ENCODE peak calls at places on chromosomes 6 and 20, in seven cellular contexts. R is left lung, J is GM23338, N is GM13977, K is endothelial cell of umbilical vein, Z is heart left ventricle, S is uterus. M is an unnamed sample.

GRCh38 chr20:48791666-48792071 is 36.1 kb downstream of the PREX1 start:
- DNase-seq in R (no peak), J (no peak), N (no peak), K (peak), Z (no peak), S (no peak), M (no peak)

GRCh38 chr6:33895296-33895695 is 91.5 kb upstream of the MLN start:
- DNase-seq in R (no peak), J (no peak), N (no peak), K (no peak), Z (no peak), S (no peak), M (peak)

GRCh38 chr6:135014353-135014832 is 40.2 kb downstream of the HBS1L start:
- DNase-seq in R (no peak), J (no peak), N (peak), K (no peak), Z (no peak), S (no peak), M (peak)

GRCh38 chr20:23361108-23361650 is 803 bp upstream of the GZF1 start:
- DNase-seq in R (no peak), J (peak), N (no peak), K (no peak), Z (no peak), S (peak), M (no peak)

GRCh38 chr6:134908906-134909516 is 40.9 kb downstream of the ALDH8A1 start:
- DNase-seq in R (no peak), J (no peak), N (no peak), K (peak), Z (peak), S (peak), M (peak)

GRCh38 chr6:15061176-15061575 is 184.7 kb upstream of the JARID2 start:
- DNase-seq in R (no peak), J (peak), N (no peak), K (no peak), Z (no peak), S (no peak), M (no peak)

GRCh38 chr6:35911871-35912653 is 8.8 kb downstream of the SRPK1 start:
- DNase-seq in R (no peak), J (no peak), N (no peak), K (no peak), Z (no peak), S (no peak), M (no peak)

GRCh38 chr6:45438849-45439406 is 61.2 kb upstream of the SUPT3H start:
- DNase-seq in R (no peak), J (no peak), N (no peak), K (peak), Z (no peak), S (no peak), M (no peak)

GRCh38 chr6:159451051-159451450 is 242.0 kb downstream of the SOD2 start:
- DNase-seq in R (no peak), J (no peak), N (no peak), K (no peak), Z (no peak), S (no peak), M (no peak)

GRCh38 chr6:140867336-140867735 is 1265.4 kb upstream of the GJE1 start:
- DNase-seq in R (no peak), J (no peak), N (no peak), K (no peak), Z (no peak), S (no peak), M (no peak)

GRCh38 chr20:20462185-20462584 is 94.3 kb downstream of the INSM1 start:
- DNase-seq in R (no peak), J (peak), N (no peak), K (no peak), Z (no peak), S (no peak), M (no peak)

GRCh38 chr6:101395345-101395744 is 1.8 kb downstream of the GRIK2 start:
- DNase-seq in R (no peak), J (no peak), N (no peak), K (no peak), Z (no peak), S (no peak), M (no peak)

GRCh38 chr20:50271674-50272412 is 81.2 kb downstream of the CEBPB start:
- DNase-seq in R (peak), J (no peak), N (no peak), K (no peak), Z (peak), S (no peak), M (no peak)

GRCh38 chr6:7311171-7311570 is 1.8 kb downstream of the SSR1 start:
- DNase-seq in R (no peak), J (no peak), N (no peak), K (no peak), Z (no peak), S (no peak), M (no peak)

GRCh38 chr6:16985484-16986284 is 116.2 kb upstream of the STMND1 start:
- DNase-seq in R (no peak), J (no peak), N (no peak), K (no peak), Z (no peak), S (peak), M (no peak)

GRCh38 chr6:33070909-33071308 is 2.5 kb downstream of the HLA-DPA1 start:
- DNase-seq in R (no peak), J (no peak), N (no peak), K (no peak), Z (no peak), S (no peak), M (no peak)

GRCh38 chr20:51500936-51501335 is 41.6 kb downstream of the NFATC2 start:
- DNase-seq in R (no peak), J (no peak), N (no peak), K (no peak), Z (no peak), S (no peak), M (peak)

GRCh38 chr6:98036344-98036743 is 753.3 kb upstream of the MMS22L start:
- DNase-seq in R (no peak), J (peak), N (no peak), K (no peak), Z (no peak), S (no peak), M (no peak)

GRCh38 chr20:63225082-63225454 is 9.1 kb upstream of the YTHDF1 start:
- DNase-seq in R (no peak), J (no peak), N (no peak), K (no peak), Z (no peak), S (no peak), M (no peak)

GRCh38 chr6:158803733-158804143 is 15.4 kb downstream of the EZR start:
- DNase-seq in R (no peak), J (peak), N (peak), K (peak), Z (no peak), S (no peak), M (peak)

GRCh38 chr20:54257090-54257816 is 49.4 kb downstream of the PFDN4 start:
- DNase-seq in R (no peak), J (no peak), N (no peak), K (no peak), Z (no peak), S (peak), M (no peak)

GRCh38 chr6:146805546-146806325 is 207.0 kb downstream of the ADGB start:
- DNase-seq in R (no peak), J (no peak), N (no peak), K (no peak), Z (no peak), S (no peak), M (no peak)

GRCh38 chr20:32333988-32334885 is 23.9 kb upstream of the ASXL1 start:
- DNase-seq in R (peak), J (no peak), N (no peak), K (peak), Z (peak), S (peak), M (peak)

GRCh38 chr6:161533266-161533665 is 259.4 kb upstream of the AGPAT4 start:
- DNase-seq in R (no peak), J (no peak), N (no peak), K (no peak), Z (no peak), S (no peak), M (no peak)

GRCh38 chr20:38961530-38962043 is 557 bp upstream of the DHX35 start:
- DNase-seq in R (no peak), J (peak), N (no peak), K (no peak), Z (no peak), S (no peak), M (peak)

GRCh38 chr6:13334953-13335352 is 6.6 kb upstream of the TBC1D7 start:
- DNase-seq in R (no peak), J (no peak), N (no peak), K (peak), Z (no peak), S (no peak), M (no peak)

GRCh38 chr20:23668477-23668951 is 20.3 kb downstream of the CST4 start:
- DNase-seq in R (no peak), J (peak), N (peak), K (peak), Z (no peak), S (peak), M (peak)

DNA sequence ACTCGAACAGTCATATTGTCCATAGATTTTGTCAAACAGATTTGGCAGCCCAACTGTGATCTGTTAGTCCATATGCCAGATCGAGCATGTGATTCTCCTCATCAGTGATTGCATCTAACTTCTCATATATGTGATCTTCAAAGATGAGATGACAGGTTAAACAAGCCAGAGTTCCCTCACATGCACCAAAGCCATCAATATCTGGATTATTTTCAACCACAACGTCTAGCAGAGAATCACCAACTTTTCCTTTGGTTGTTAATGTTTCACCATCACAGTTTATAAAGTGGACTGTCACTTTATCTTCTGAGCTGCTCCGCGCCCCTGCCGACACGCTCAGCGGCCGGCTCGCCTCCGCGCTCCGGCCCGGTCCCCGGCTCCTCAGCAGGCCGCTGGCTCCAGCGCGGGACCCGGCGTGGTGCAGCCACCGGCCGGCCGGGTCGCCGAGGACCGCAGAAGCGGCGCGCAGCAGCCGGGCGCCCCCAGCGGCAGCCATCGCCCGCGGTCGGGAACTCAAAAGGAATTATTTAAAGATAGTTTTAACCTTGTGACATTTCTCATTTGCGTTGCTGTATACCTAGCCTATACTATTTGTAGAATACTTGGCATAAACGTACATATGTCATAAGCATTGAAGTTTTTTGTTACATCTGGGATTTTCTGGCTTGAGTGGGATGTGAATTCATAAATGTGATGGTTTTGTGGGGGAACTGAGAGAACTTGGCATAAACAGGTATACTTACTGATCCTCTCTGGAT is 40.1 kb upstream of the DYNLRB1 start:
- DNase-seq in R (peak), J (peak), N (peak), K (peak), Z (peak), S (peak), M (peak)
- TF ChIP-seq CTCF in R (peak), J (peak), N (peak), K (peak), Z (peak), S (peak), M (peak)

DNA sequence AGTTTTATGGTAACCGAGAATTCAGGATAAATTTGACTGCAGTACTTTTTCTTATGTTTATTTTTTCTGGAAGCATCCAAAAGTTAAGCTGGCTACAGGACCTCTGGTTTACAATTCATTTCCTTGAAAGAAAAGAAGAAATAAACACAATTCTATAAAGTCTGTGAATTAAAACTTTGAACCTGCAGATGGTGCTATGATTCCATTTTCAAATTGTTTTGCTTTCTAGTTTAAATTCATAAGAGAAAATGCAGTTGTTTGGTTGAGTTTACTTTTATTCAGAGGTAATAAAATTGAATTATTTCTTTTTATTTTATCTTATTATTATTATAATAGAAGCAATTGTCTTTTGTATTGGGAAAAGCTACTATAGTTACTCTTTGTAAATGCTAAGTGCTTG is 1.8 kb upstream of the VIP start:
- DNase-seq in R (no peak), J (peak), N (peak), K (peak), Z (no peak), S (no peak), M (no peak)
- TF ChIP-seq CTCF in R (no peak), J (peak), N (peak), K (no peak), Z (no peak), S (no peak), M (peak)

DNA sequence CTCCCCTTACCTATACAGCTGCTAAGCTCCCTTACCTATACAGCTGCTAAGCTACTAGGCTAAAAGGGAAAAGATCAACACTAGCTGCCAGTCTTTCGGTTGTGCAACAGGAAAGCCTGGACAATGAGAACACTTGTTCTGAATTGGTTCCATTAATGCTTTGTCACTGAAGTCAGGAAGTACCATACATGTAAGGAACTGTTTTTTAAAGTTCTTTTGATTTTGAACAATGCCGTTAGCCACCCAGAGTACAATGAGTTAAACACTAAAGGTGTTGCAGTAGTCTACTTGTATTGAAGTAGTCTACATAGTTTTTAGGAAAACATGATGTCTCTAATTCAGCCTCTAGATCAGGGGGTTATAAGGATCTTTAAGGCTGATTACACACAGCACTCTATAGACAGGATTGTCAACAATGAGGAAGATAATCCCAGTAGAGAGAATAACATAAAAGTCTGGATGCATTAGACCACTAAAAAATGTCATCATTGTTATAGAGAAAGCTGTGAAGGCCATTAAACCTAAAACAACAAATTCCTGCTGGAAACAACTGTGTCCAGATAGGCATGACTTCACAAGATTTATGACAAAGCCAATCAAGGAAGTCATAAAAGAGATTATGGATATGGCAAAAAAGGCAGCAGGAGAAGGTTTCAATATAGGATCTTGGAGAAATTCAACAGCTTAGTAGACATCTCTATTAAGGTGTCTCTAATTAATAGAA is 306.3 kb downstream of the PHF3 start:
- DNase-seq in R (no peak), J (no peak), N (no peak), K (no peak), Z (no peak), S (no peak), M (no peak)
- TF ChIP-seq CTCF in R (no peak), J (no peak), N (no peak), K (no peak), Z (no peak), S (no peak), M (no peak)

GRCh38 chr6:37569999-37570776 is 70.5 kb upstream of the CCDC167 start:
- DNase-seq in R (no peak), J (no peak), N (no peak), K (no peak), Z (no peak), S (no peak), M (no peak)

GRCh38 chr6:37569317-37569716 is 69.6 kb upstream of the CCDC167 start:
- DNase-seq in R (no peak), J (no peak), N (no peak), K (no peak), Z (no peak), S (no peak), M (no peak)

GRCh38 chr6:37570801-37571200 is 71.1 kb upstream of the CCDC167 start:
- DNase-seq in R (no peak), J (peak), N (no peak), K (no peak), Z (no peak), S (no peak), M (no peak)

GRCh38 chr6:37565267-37566208 is 65.8 kb upstream of the CCDC167 start:
- DNase-seq in R (no peak), J (peak), N (no peak), K (peak), Z (no peak), S (no peak), M (no peak)

DNA sequence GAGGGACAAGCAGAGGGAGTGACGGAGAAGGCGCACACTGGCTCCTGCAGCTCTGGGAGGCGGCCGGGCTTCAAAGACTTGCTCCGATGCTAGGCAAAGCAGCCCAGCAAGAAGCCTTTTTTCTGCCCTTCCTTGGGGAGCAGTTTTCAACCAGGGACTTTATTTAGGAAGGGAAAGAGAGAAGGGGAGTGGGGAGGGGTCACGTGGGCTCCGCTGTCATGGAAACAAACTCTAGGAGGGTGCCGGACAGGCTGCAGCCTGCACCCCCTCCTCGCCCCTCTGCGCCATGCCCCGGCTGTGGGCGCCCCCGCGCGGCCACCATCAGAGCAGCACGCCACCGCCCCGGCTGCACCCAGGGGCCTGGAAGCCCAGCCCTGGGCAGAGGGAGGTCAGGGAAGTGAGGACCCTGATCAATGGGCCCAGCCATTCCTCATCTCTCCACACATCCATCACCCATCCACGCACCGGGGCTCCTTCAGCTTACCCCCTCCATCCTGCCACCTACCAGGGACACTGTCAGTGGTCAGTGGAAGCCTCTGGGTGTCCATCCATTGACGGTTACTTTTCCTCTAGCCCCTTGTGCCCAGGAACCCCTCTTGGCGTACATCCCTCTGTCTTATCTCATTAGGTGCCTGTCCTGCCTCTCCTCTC is 66.6 kb upstream of the CCDC167 start:
- DNase-seq in R (peak), J (peak), N (peak), K (peak), Z (peak), S (no peak), M (peak)
- TF ChIP-seq CTCF in R (peak), J (peak), N (peak), K (peak), Z (peak), S (peak), M (peak)

GRCh38 chr20:45124365-45124764 is at the start of gene WFDC12:
- DNase-seq in R (no peak), J (no peak), N (no peak), K (no peak), Z (no peak), S (no peak), M (no peak)
- TF ChIP-seq CTCF in R (no peak), J (no peak), N (no peak), K (no peak), Z (no peak), S (no peak), M (no peak)

GRCh38 chr6:24743265-24743943 is 24.4 kb upstream of the C6orf62 start:
- DNase-seq in R (no peak), J (no peak), N (peak), K (peak), Z (no peak), S (no peak), M (peak)

GRCh38 chr6:24734166-24734565 is 15.2 kb upstream of the C6orf62 start:
- DNase-seq in R (no peak), J (no peak), N (no peak), K (no peak), Z (no peak), S (no peak), M (no peak)

GRCh38 chr6:24740861-24741260 is 21.9 kb upstream of the C6orf62 start:
- DNase-seq in R (no peak), J (no peak), N (no peak), K (no peak), Z (no peak), S (no peak), M (no peak)

GRCh38 chr6:24743944-24744335 is 25.0 kb upstream of the C6orf62 start:
- DNase-seq in R (no peak), J (no peak), N (peak), K (no peak), Z (no peak), S (no peak), M (no peak)

GRCh38 chr6:24738732-24739131 is 19.8 kb upstream of the C6orf62 start:
- DNase-seq in R (no peak), J (no peak), N (no peak), K (peak), Z (no peak), S (no peak), M (no peak)
- TF ChIP-seq CTCF in R (no peak), J (no peak), N (no peak), K (no peak), Z (no peak), S (no peak), M (no peak)